ENCODE peak calls at places on chromosomes 13 and 19, in five cellular contexts. G is bronchial epithelial cell, B is PC-3, S is breast epithelium, U is IMR-90. H is an unnamed sample.

GRCh38 chr19:28687296-28687695 is 525.7 kb downstream of the UQCRFS1 start:
- DNase-seq in G (no peak), B (no peak), S (no peak), U (no peak), H (no peak)

GRCh38 chr13:20124303-20124702 is 36.5 kb downstream of the GJA3 start:
- DNase-seq in G (no peak), B (no peak), S (no peak), U (peak; percentile 45), H (peak; percentile 5)

GRCh38 chr13:69496951-69497350 is 610.7 kb upstream of the ATXN8OS start:
- DNase-seq in G (no peak), B (no peak), S (no peak), U (no peak), H (no peak)

GRCh38 chr13:75073791-75074190 is 408.2 kb downstream of the TBC1D4 start:
- DNase-seq in G (no peak), B (no peak), S (no peak), U (no peak), H (no peak)

GRCh38 chr19:18135712-18136584 is 17.0 kb upstream of the PIK3R2 start:
- DNase-seq in G (no peak), B (no peak), S (no peak), U (no peak), H (no peak)

GRCh38 chr19:18205180-18205915 is 1.5 kb upstream of the RAB3A start:
- DNase-seq in G (peak; percentile 25), B (peak; percentile 50), S (peak; percentile 75), U (peak; percentile 89), H (peak; percentile 65)

GRCh38 chr19:33641956-33642498 is 20.3 kb downstream of the CHST8 start:
- DNase-seq in G (no peak), B (no peak), S (no peak), U (no peak), H (no peak)

GRCh38 chr13:114152831-114153371 is 20.5 kb upstream of the RASA3 start:
- DNase-seq in G (no peak), B (no peak), S (no peak), U (no peak), H (peak; percentile 89)

GRCh38 chr13:109840201-109840892 is 54.0 kb upstream of the IRS2 start:
- DNase-seq in G (peak; percentile 78), B (peak; percentile 77), S (no peak), U (peak; percentile 56), H (peak; percentile 88)

GRCh38 chr13:106523566-106523965 is 11.9 kb downstream of the EFNB2 start:
- DNase-seq in G (peak; percentile 74), B (no peak), S (no peak), U (no peak), H (peak; percentile 56)

GRCh38 chr13:42266464-42266863 is 5.5 kb upstream of the AKAP11 start:
- DNase-seq in G (no peak), B (peak; percentile 32), S (no peak), U (peak; percentile 79), H (peak; percentile 58)

GRCh38 chr19:44905437-44906160 is at the start of gene APOE:
- DNase-seq in G (no peak), B (no peak), S (no peak), U (no peak), H (no peak)

GRCh38 chr19:13781547-13781946 is 7.3 kb downstream of the C19orf53 start:
- DNase-seq in G (peak; percentile 72), B (peak; percentile 67), S (no peak), U (peak; percentile 81), H (peak; percentile 89)

GRCh38 chr13:112442483-112443090 is 66.4 kb downstream of the SPACA7 start:
- DNase-seq in G (peak; percentile 9), B (no peak), S (no peak), U (peak; percentile 5), H (no peak)

GRCh38 chr19:16327501-16327900 is 2.9 kb downstream of the KLF2 start:
- DNase-seq in G (no peak), B (no peak), S (no peak), U (no peak), H (peak; percentile 31)

GRCh38 chr19:16327911-16328823 is 3.5 kb downstream of the KLF2 start:
- DNase-seq in G (peak; percentile 77), B (no peak), S (no peak), U (peak; percentile 86), H (peak; percentile 93)

GRCh38 chr19:16326401-16327130 is 1.9 kb downstream of the KLF2 start:
- DNase-seq in G (no peak), B (no peak), S (no peak), U (no peak), H (peak; percentile 35)

GRCh38 chr19:16325671-16326400 is 1.2 kb downstream of the KLF2 start:
- DNase-seq in G (no peak), B (no peak), S (no peak), U (no peak), H (peak; percentile 35)

GRCh38 chr19:16327131-16327450 is 2.5 kb downstream of the KLF2 start:
- DNase-seq in G (no peak), B (no peak), S (no peak), U (no peak), H (peak; percentile 4)
- H3K4me3 ChIP-seq in G (no peak overlapping the region), B (no peak overlapping the region), S (peak overlapping the region; percentile 94), U (no peak overlapping the region), H (peak overlapping the region; percentile 85)

DNA sequence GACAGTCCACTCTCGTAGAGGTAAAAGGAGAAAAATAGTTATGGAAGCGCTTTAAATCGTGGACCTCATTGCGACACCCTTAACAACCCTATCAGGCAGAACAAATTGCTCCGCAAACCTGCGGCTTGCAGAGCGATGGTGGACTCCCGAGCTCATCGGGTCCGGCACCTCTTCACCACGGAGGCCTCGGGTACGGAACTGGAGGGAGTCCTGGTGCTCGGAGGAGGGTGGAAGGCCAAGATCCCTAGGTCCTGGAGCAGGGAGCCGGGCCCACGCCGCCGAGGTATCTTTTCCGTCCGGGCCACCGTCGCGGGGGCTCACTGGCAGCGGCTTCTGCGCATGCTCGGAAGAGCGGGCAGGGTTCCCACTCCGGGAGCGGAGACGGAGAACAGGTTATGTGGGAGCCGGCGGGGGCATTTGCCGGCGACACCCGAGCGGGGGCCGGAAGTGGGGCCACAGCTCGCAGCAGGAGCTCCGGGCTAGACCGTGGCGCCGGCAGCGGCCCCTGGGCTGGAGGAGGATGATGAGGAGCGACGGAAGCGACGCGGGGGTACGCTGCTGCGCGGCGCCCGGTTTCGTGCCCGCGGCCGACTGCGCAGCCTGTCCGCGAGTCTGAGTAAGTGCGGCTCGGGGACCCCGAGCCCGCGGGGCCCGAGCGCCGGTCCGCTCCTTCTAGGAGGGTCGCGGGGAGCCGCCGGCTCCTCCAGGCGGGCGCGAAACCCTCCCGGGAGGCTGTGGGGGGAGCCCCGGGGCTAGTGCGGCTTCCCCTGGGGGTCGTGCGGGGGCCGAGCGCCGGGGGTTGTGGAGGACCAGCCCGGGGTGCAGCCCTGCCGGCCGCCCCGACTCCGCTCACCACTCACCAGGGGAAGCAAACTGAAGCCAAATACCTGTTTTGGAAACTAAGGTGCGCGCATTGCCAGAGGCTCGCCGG is at the start of gene ABHD13:
- DNase-seq in G (peak; percentile 64), B (peak; percentile 95), S (peak; percentile 86), U (peak; percentile 85), H (peak; percentile 88)
- TF ChIP-seq CTCF in G (peak; percentile 8), B (no peak), S (no peak), U (no peak), H (no peak)

DNA sequence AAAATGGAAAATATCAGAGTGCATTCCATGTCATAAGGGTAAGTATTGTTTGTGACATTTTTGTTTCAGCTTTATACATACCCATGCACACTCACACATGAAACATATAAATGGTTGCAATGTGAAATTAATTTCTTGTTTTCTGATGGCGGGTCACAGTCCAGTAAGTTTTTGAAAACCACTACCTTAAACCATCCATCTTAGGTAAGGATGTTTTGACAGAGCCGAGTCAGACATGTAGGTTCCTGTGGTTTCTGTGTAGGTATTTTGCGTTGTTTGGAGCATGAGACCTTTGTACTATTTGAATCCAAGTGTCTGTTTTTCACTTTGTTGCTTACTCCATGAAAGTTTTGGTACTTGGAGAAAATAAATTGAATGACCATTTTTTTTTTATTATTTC is 121.7 kb downstream of the B3GLCT start:
- DNase-seq in G (no peak), B (no peak), S (no peak), U (no peak), H (no peak)
- H3K4me3 ChIP-seq in G (no peak overlapping the region), B (no peak overlapping the region), S (no peak overlapping the region), U (no peak overlapping the region), H (no peak overlapping the region)

DNA sequence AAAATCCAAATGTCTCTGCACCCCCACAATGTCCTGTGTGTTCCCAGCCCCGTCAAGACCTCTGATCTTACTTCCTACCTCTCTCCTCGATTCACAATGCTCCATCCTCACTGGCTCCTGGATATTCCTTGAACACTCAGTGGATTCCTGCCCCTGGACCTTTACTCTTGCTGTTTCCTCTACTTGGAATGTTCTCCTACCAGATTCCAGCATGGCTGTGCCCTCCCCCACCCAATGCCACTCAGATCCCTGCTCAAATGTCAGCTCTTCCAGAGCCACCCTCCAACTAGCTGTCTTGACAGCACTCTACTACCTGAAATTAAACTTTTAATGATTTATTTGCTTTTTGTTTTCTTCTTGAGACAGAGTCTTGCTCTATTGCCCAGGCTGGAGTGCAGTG is 107.4 kb downstream of the KLF5 start:
- DNase-seq in G (no peak), B (no peak), S (no peak), U (no peak), H (no peak)
- TF ChIP-seq CTCF in G (no peak), B (no peak), S (no peak), U (no peak), H (no peak)

GRCh38 chr19:35207391-35207871 is 21.1 kb downstream of the FAM187B start:
- DNase-seq in G (peak; percentile 15), B (peak; percentile 19), S (no peak), U (no peak), H (no peak)

GRCh38 chr19:35204799-35205732 is 23.5 kb downstream of the FAM187B start:
- DNase-seq in G (no peak), B (no peak), S (no peak), U (no peak), H (no peak)

GRCh38 chr19:35206379-35206778 is 22.2 kb downstream of the FAM187B start:
- DNase-seq in G (no peak), B (no peak), S (no peak), U (no peak), H (no peak)

GRCh38 chr19:35206855-35207254 is 21.7 kb downstream of the FAM187B start:
- DNase-seq in G (no peak), B (no peak), S (no peak), U (no peak), H (no peak)

GRCh38 chr19:35205733-35206323 is 22.7 kb downstream of the FAM187B start:
- DNase-seq in G (no peak), B (no peak), S (no peak), U (no peak), H (no peak)
- H3K4me3 ChIP-seq in G (no peak overlapping the region), B (no peak overlapping the region), S (no peak overlapping the region), U (no peak overlapping the region), H (no peak overlapping the region)

DNA sequence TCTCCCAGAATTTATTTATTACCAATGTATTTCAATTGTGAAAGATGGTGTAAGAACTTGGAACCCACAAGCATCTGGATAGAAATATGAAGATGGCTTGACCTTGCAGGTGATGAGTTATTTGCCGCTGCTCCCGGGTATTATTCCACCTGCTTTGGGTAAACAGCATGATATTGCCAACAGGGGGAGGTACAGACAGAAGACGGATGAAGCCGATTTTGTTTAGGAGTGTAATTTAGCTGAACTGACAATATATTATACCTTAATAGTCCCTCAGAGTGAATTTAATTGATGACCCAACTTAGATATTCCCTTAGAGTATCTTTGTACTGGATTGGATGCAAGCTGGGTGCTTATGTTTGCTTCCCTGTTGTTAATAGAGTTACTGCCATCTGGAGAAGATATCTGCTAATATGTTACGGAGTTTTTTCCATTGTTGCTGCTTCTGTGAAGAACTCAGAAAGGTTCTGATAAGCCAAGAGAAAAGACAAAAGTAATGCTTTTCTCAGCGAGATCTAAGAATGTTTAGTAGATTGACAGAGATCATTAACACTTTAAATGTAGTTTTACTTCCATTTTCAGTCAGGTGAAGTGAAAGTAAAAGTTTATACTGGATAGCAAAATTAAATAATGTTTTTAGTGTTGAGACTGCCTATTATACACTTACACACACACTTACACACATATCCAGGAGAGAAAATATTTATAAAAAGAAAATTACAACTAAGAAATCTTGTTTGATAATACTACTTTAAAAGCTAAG is 2220.8 kb upstream of the PCDH20 start:
- DNase-seq in G (no peak), B (peak; percentile 9), S (no peak), U (no peak), H (no peak)
- TF ChIP-seq CTCF in G (no peak), B (peak; percentile 47), S (no peak), U (peak; percentile 0), H (no peak)